ENCODE peak calls at places on chromosomes 13 and 19, in nine cellular contexts. V, A, I, H, Y, E, B, O and F are unnamed samples.

GRCh38 chr13:78265098-78265497 is 338.3 kb downstream of the POU4F1 start:
- DNase-seq in V (no peak), A (no peak), I (no peak), H (no peak), Y (no peak), E (no peak), B (no peak), O (no peak), F (no peak)

GRCh38 chr13:98366959-98367358 is 189.9 kb upstream of the RNF113B start:
- DNase-seq in V (no peak), A (no peak), I (no peak), H (no peak), Y (no peak), E (no peak), B (no peak), O (no peak), F (no peak)

GRCh38 chr13:49314344-49314882 is 66.7 kb downstream of the CDADC1 start:
- DNase-seq in V (no peak), A (no peak), I (no peak), H (no peak), Y (no peak), E (peak), B (no peak), O (no peak), F (no peak)

GRCh38 chr19:5824791-5825577 is 14.5 kb downstream of the FUT6 start:
- DNase-seq in V (no peak), A (no peak), I (no peak), H (no peak), Y (no peak), E (no peak), B (no peak), O (no peak), F (no peak)

GRCh38 chr13:109329175-109329574 is 457.2 kb downstream of the IRS2 start:
- DNase-seq in V (no peak), A (no peak), I (no peak), H (no peak), Y (no peak), E (no peak), B (no peak), O (no peak), F (no peak)

GRCh38 chr13:98976941-98977340 is 923 bp downstream of the DOCK9 start:
- DNase-seq in V (no peak), A (peak), I (no peak), H (no peak), Y (no peak), E (peak), B (no peak), O (no peak), F (no peak)

GRCh38 chr19:16336571-16336970 is 11.9 kb downstream of the KLF2 start:
- DNase-seq in V (no peak), A (no peak), I (no peak), H (no peak), Y (no peak), E (no peak), B (no peak), O (no peak), F (no peak)

GRCh38 chr13:39321578-39321977 is 281.4 kb downstream of the LHFPL6 start:
- DNase-seq in V (no peak), A (peak), I (peak), H (no peak), Y (peak), E (no peak), B (no peak), O (no peak), F (no peak)

GRCh38 chr13:20525601-20526544 is at the start of gene CRYL1:
- DNase-seq in V (peak), A (peak), I (peak), H (peak), Y (peak), E (peak), B (peak), O (peak), F (peak)

GRCh38 chr19:18274776-18275356 is 614 bp upstream of the IQCN start:
- DNase-seq in V (peak), A (peak), I (peak), H (no peak), Y (peak), E (peak), B (no peak), O (no peak), F (no peak)

GRCh38 chr13:73603646-73604045 is 530.6 kb downstream of the KLF12 start:
- DNase-seq in V (no peak), A (no peak), I (no peak), H (no peak), Y (no peak), E (no peak), B (no peak), O (no peak), F (no peak)

GRCh38 chr19:39363909-39364457 is 21.8 kb downstream of the SAMD4B start:
- DNase-seq in V (no peak), A (no peak), I (no peak), H (no peak), Y (peak), E (no peak), B (no peak), O (no peak), F (no peak)

GRCh38 chr19:40365613-40366401 is 17.3 kb downstream of the PLD3 start:
- DNase-seq in V (peak), A (peak), I (peak), H (peak), Y (no peak), E (peak), B (no peak), O (no peak), F (no peak)

GRCh38 chr13:79456051-79456450 is 24.9 kb upstream of the NDFIP2 start:
- DNase-seq in V (no peak), A (peak), I (no peak), H (no peak), Y (no peak), E (no peak), B (no peak), O (no peak), F (no peak)

GRCh38 chr13:42654212-42654611 is 80.3 kb downstream of the TNFSF11 start:
- DNase-seq in V (no peak), A (no peak), I (no peak), H (no peak), Y (no peak), E (no peak), B (no peak), O (no peak), F (no peak)

GRCh38 chr19:6322284-6322683 is 11.1 kb downstream of the ACER1 start:
- DNase-seq in V (no peak), A (no peak), I (no peak), H (no peak), Y (no peak), E (no peak), B (no peak), O (no peak), F (no peak)

GRCh38 chr19:16829822-16830289 is 658 bp downstream of the SIN3B start:
- DNase-seq in V (no peak), A (no peak), I (no peak), H (no peak), Y (no peak), E (peak), B (no peak), O (no peak), F (no peak)

GRCh38 chr19:56270676-56271075 is 1.9 kb upstream of the EDDM13 start:
- DNase-seq in V (no peak), A (no peak), I (peak), H (no peak), Y (no peak), E (peak), B (no peak), O (no peak), F (no peak)

GRCh38 chr19:33376423-33376822 is 2.9 kb downstream of the CEBPG start:
- DNase-seq in V (no peak), A (peak), I (peak), H (no peak), Y (peak), E (peak), B (no peak), O (no peak), F (no peak)

GRCh38 chr13:23510544-23510916 is 59.7 kb upstream of the TNFRSF19 start:
- DNase-seq in V (no peak), A (peak), I (no peak), H (no peak), Y (no peak), E (no peak), B (no peak), O (no peak), F (no peak)

GRCh38 chr13:44879452-44880058 is 109.7 kb downstream of the NUFIP1 start:
- DNase-seq in V (no peak), A (peak), I (peak), H (no peak), Y (no peak), E (peak), B (peak), O (no peak), F (no peak)

GRCh38 chr19:41323430-41324125 is 13.6 kb downstream of the CCDC97 start:
- DNase-seq in V (peak), A (peak), I (peak), H (no peak), Y (peak), E (peak), B (peak), O (no peak), F (no peak)

GRCh38 chr13:110360598-110360997 is 53.5 kb downstream of the COL4A2 start:
- DNase-seq in V (no peak), A (no peak), I (no peak), H (no peak), Y (no peak), E (no peak), B (no peak), O (no peak), F (no peak)

GRCh38 chr19:54473071-54473941 is at the start of gene CDC42EP5:
- DNase-seq in V (peak), A (peak), I (peak), H (no peak), Y (peak), E (peak), B (no peak), O (no peak), F (no peak)

GRCh38 chr13:28641600-28641926 is 17.4 kb upstream of the POMP start:
- DNase-seq in V (no peak), A (peak), I (no peak), H (no peak), Y (no peak), E (no peak), B (no peak), O (no peak), F (no peak)

GRCh38 chr19:40144947-40145748 is 46.1 kb upstream of the MAP3K10 start:
- DNase-seq in V (no peak), A (no peak), I (no peak), H (no peak), Y (no peak), E (no peak), B (no peak), O (no peak), F (no peak)

GRCh38 chr19:55913643-55914268 is 18.4 kb downstream of the NLRP13 start:
- DNase-seq in V (no peak), A (no peak), I (no peak), H (no peak), Y (no peak), E (peak), B (no peak), O (no peak), F (peak)

GRCh38 chr19:1354496-1355257 is 29.0 kb upstream of the NDUFS7 start:
- DNase-seq in V (peak), A (peak), I (peak), H (peak), Y (peak), E (peak), B (peak), O (peak), F (peak)

GRCh38 chr19:34487651-34488051 is 6.1 kb downstream of the WTIP start:
- DNase-seq in V (no peak), A (no peak), I (no peak), H (no peak), Y (no peak), E (no peak), B (no peak), O (no peak), F (no peak)